ENCODE peak calls at places on chromosomes 2 and 18, in seven cellular contexts. J is GM23338; P is lower lobe of right lung; L is cardiac muscle cell; R is fibroblast of lung; U is CD8-positive, alpha-beta T cell; D is uterus. Z is an unnamed sample.

GRCh38 chr2:44786045-44786817 is 155.3 kb upstream of the SIX3 start:
- DNase-seq in J (no peak), P (no peak), L (no peak), R (no peak), U (no peak), D (no peak), Z (no peak)

GRCh38 chr18:44849361-44849760 is 168.7 kb downstream of the SETBP1 start:
- DNase-seq in J (no peak), P (no peak), L (no peak), R (no peak), U (no peak), D (no peak), Z (no peak)

GRCh38 chr2:58629720-58630119 is 388.6 kb upstream of the FANCL start:
- DNase-seq in J (no peak), P (no peak), L (no peak), R (no peak), U (no peak), D (no peak), Z (no peak)

GRCh38 chr2:179592167-179592936 is 269.1 kb downstream of the ZNF385B start:
- DNase-seq in J (no peak), P (no peak), L (no peak), R (peak; percentile 83), U (no peak), D (no peak), Z (no peak)

GRCh38 chr2:221405521-221405920 is 166.6 kb downstream of the EPHA4 start:
- DNase-seq in J (no peak), P (no peak), L (no peak), R (no peak), U (no peak), D (no peak), Z (no peak)

GRCh38 chr18:12770469-12771219 is 67.8 kb downstream of the PSMG2 start:
- DNase-seq in J (no peak), P (no peak), L (no peak), R (no peak), U (no peak), D (no peak), Z (no peak)

GRCh38 chr18:44464401-44465185 is 216.1 kb upstream of the SETBP1 start:
- DNase-seq in J (no peak), P (no peak), L (no peak), R (peak; percentile 56), U (no peak), D (no peak), Z (no peak)

GRCh38 chr2:7681852-7682461 is 764.7 kb downstream of the RNF144A start:
- DNase-seq in J (no peak), P (no peak), L (no peak), R (no peak), U (no peak), D (no peak), Z (no peak)

GRCh38 chr18:8501044-8501443 is 108.2 kb upstream of the RAB12 start:
- DNase-seq in J (no peak), P (no peak), L (no peak), R (no peak), U (no peak), D (no peak), Z (no peak)

GRCh38 chr2:40364143-40364903 is 87.6 kb downstream of the SLC8A1 start:
- DNase-seq in J (no peak), P (no peak), L (peak; percentile 60), R (peak; percentile 83), U (no peak), D (no peak), Z (no peak)

GRCh38 chr2:107809835-107810234 is 16.9 kb upstream of the RGPD4 start:
- DNase-seq in J (no peak), P (no peak), L (no peak), R (no peak), U (no peak), D (no peak), Z (no peak)

GRCh38 chr2:15205562-15205961 is 355.6 kb downstream of the NBAS start:
- DNase-seq in J (no peak), P (no peak), L (no peak), R (no peak), U (no peak), D (no peak), Z (no peak)

GRCh38 chr18:22018366-22018765 is 151.0 kb upstream of the GATA6 start:
- DNase-seq in J (no peak), P (no peak), L (no peak), R (no peak), U (no peak), D (no peak), Z (no peak)

GRCh38 chr2:186349508-186349907 is 136.6 kb upstream of the ZC3H15 start:
- DNase-seq in J (no peak), P (no peak), L (peak; percentile 87), R (peak; percentile 95), U (no peak), D (no peak), Z (no peak)

GRCh38 chr2:146874260-146874658 is 970.6 kb upstream of the ACVR2A start:
- DNase-seq in J (no peak), P (no peak), L (peak; percentile 63), R (peak; percentile 66), U (no peak), D (peak; percentile 13), Z (no peak)

GRCh38 chr2:39304200-39304599 is 60.4 kb upstream of the CDKL4 start:
- DNase-seq in J (no peak), P (no peak), L (peak; percentile 33), R (no peak), U (no peak), D (no peak), Z (no peak)

GRCh38 chr18:34121157-34121807 is 103.4 kb downstream of the NOL4 start:
- DNase-seq in J (no peak), P (no peak), L (peak; percentile 32), R (peak; percentile 66), U (no peak), D (no peak), Z (no peak)

GRCh38 chr2:20170646-20171250 is 54.2 kb downstream of the SDC1 start:
- DNase-seq in J (no peak), P (no peak), L (no peak), R (no peak), U (no peak), D (no peak), Z (no peak)

GRCh38 chr2:202681688-202682205 is 47.0 kb downstream of the FAM117B start:
- DNase-seq in J (peak; percentile 24), P (no peak), L (no peak), R (no peak), U (no peak), D (no peak), Z (no peak)

GRCh38 chr2:41879367-41879871 is 168.4 kb upstream of the PKDCC start:
- DNase-seq in J (no peak), P (no peak), L (peak; percentile 69), R (peak; percentile 39), U (no peak), D (peak; percentile 61), Z (no peak)

GRCh38 chr2:48316753-48317750 is 212.9 kb upstream of the STON1 start:
- DNase-seq in J (no peak), P (no peak), L (no peak), R (no peak), U (no peak), D (no peak), Z (no peak)
- H3K27ac ChIP-seq in J (no peak overlapping the region), P (no peak overlapping the region), L (no peak overlapping the region), R (no peak overlapping the region), U (no peak overlapping the region), D (no peak overlapping the region), Z (peak overlapping the region; percentile 44)

GRCh38 chr2:232831496-232831895 is 38.6 kb upstream of the SNORC start:
- DNase-seq in J (no peak), P (no peak), L (no peak), R (no peak), U (no peak), D (no peak), Z (no peak)
- H3K36me3 ChIP-seq in J (peaks cover 37% of the 10 kb centered on the region), P (peaks cover 81% of the 10 kb centered on the region), L (peaks cover 42% of the 10 kb centered on the region), R (peaks cover 12% of the 10 kb centered on the region), U (peaks cover 29% of the 10 kb centered on the region), D (no peaks in the 10 kb centered on the region), Z (peaks cover 44% of the 10 kb centered on the region)

DNA sequence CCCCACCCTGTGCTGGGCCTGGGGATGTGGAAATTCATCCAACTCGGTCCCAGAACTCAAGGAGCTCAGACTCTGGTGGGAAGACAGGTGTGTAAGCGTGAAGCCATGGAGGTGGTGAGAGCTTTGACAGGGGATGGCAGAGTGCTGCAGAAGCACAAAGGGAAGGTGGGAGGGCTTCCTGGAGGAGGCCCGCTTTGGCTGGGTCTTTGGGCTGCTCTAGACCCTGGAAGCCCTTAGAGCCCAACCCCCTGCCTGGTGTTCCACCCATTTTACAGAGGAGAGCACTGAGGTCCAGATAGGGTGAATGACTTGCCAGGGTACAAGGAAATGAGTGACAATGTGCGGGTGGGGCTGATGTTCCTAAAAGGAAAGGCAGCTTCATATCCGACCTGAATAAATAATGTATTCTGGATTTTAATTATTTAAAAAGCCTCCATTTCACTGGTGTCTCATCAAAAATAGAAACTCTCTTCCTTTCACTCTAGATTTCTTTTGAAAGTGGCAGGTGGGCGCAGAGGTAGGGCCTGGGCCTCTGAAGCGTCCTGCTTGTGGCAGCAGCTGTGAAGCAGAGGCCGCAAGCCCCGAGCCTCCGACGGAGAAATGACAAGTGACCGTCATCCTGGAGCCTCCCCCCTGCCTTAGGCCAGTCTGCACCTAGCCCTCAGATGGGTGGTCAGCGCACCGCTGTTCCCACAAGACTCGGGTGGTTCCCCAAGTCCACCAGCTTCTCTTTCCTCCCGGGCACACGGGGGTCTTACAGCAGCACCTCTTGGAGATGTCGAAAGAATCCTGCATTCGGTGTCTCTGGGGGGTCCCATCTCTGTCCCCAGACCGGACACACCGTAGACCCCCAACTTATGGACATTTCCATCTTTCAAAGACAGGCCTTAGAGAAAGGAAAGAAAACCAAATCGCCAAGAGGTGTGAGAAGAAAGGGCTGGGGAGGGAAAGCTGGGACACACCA is 71.0 kb upstream of the TAF1B start:
- DNase-seq in J (no peak), P (no peak), L (no peak), R (no peak), U (no peak), D (no peak), Z (no peak)
- H3K27ac ChIP-seq in J (no peak overlapping the region), P (peak overlapping the region; percentile 36), L (no peak overlapping the region), R (no peak overlapping the region), U (no peak overlapping the region), D (no peak overlapping the region), Z (no peak overlapping the region)

GRCh38 chr2:11613297-11613696 is 56.7 kb downstream of the NTSR2 start:
- DNase-seq in J (no peak), P (no peak), L (no peak), R (no peak), U (no peak), D (no peak), Z (no peak)

GRCh38 chr2:11616851-11617415 is 53.1 kb downstream of the NTSR2 start:
- DNase-seq in J (no peak), P (no peak), L (no peak), R (no peak), U (no peak), D (no peak), Z (no peak)

GRCh38 chr2:11616097-11616687 is 53.8 kb downstream of the NTSR2 start:
- DNase-seq in J (no peak), P (no peak), L (no peak), R (no peak), U (no peak), D (no peak), Z (no peak)

GRCh38 chr2:11617527-11617926 is 52.5 kb downstream of the NTSR2 start:
- DNase-seq in J (no peak), P (no peak), L (no peak), R (no peak), U (no peak), D (no peak), Z (no peak)

DNA sequence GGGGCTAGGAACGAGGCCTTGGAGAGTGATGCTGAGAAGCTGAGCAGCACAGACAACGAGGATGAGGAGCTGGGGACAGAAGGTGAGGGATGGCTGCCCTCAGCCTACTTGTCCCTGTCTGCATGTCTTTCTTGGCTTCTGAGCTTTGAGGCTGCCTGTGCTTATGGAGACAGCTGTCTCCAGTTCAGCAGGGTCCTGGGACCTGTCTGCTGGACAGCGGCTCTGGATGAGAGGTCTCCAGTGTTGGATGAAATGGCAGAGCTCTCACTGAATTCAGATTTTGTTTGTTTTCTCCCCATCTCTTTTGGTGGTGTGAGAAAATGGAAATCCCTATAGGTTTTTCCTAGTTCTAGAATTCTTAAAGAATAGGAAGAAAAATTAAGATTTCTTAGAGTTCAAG is 54.8 kb downstream of the NTSR2 start:
- DNase-seq in J (no peak), P (no peak), L (no peak), R (no peak), U (no peak), D (no peak), Z (no peak)
- H3K36me3 ChIP-seq in J (no peaks in the 10 kb centered on the region), P (no peaks in the 10 kb centered on the region), L (peaks cover 61% of the 10 kb centered on the region), R (no peaks in the 10 kb centered on the region), U (no peaks in the 10 kb centered on the region), D (no peaks in the 10 kb centered on the region), Z (no peaks in the 10 kb centered on the region)